ENCODE peak calls at places on chromosomes 6 and 20, in nine cellular contexts. E, H, I, S, X, M, Y, Q and V are unnamed samples.

GRCh38 chr20:17570347-17571152 is 675 bp downstream of the DSTN start:
- DNase-seq in I (peak; percentile 78), H (peak; percentile 49), Q (peak; percentile 46), E (peak; percentile 37), M (peak; percentile 34), Y (peak; percentile 47), X (peak; percentile 60), S (peak; percentile 52), V (peak; percentile 52)

GRCh38 chr20:25867776-25868649 is 171.4 kb upstream of the ZNF337 start:
- DNase-seq in Y (peak; percentile 83), M (peak; percentile 50), H (peak; percentile 50), I (peak; percentile 88), Q (peak; percentile 64), X (peak; percentile 79), S (peak; percentile 76), E (peak; percentile 40), V (peak; percentile 63)

GRCh38 chr6:28336284-28337024 is 506 bp upstream of the ZSCAN31 start:
- DNase-seq in Q (peak; percentile 17), I (no peak), E (peak; percentile 53), X (peak; percentile 65), M (peak; percentile 37), H (peak; percentile 72), S (peak; percentile 26), Y (peak; percentile 62), V (peak; percentile 52)

GRCh38 chr6:37940074-37940847 is 120.7 kb downstream of the ZFAND3 start:
- DNase-seq in E (no peak), S (peak; percentile 90), H (peak; percentile 60), I (no peak), Q (peak; percentile 43), Y (peak; percentile 66), X (peak; percentile 80), M (no peak), V (peak; percentile 65)

GRCh38 chr6:140052757-140053729 is 678.6 kb upstream of the CITED2 start:
- DNase-seq in H (peak; percentile 46), Y (no peak), M (peak; percentile 52), E (no peak), X (peak; percentile 68), I (peak; percentile 49), Q (peak; percentile 81), S (peak; percentile 76), V (peak; percentile 61)

GRCh38 chr6:138155443-138155842 is 6.3 kb upstream of the ARFGEF3 start:
- DNase-seq in S (no peak), X (no peak), Y (no peak), E (no peak), I (no peak), M (no peak), Q (no peak), H (no peak), V (no peak)

GRCh38 chr6:81766482-81767069 is 14.1 kb upstream of the TENT5A start:
- DNase-seq in M (peak; percentile 58), I (no peak), X (peak; percentile 97), Y (no peak), H (peak; percentile 97), Q (peak; percentile 88), S (peak; percentile 97), E (no peak), V (peak; percentile 98)

GRCh38 chr6:11490996-11491395 is 46.6 kb upstream of the TMEM170B start:
- DNase-seq in Y (no peak), Q (no peak), M (no peak), X (no peak), I (no peak), S (no peak), H (no peak), E (no peak), V (no peak)

GRCh38 chr6:20034408-20034769 is 177.9 kb downstream of the MBOAT1 start:
- DNase-seq in M (no peak), I (no peak), H (no peak), Q (no peak), X (no peak), E (no peak), S (no peak), Y (no peak), V (no peak)

GRCh38 chr6:55260181-55260580 is 67.1 kb upstream of the GFRAL start:
- DNase-seq in S (no peak), H (no peak), M (no peak), Q (no peak), Y (no peak), E (no peak), I (peak; percentile 51), X (no peak), V (no peak)

GRCh38 chr6:18155864-18156396 is 708 bp downstream of the KDM1B start:
- DNase-seq in E (peak; percentile 76), H (peak; percentile 50), S (peak; percentile 52), X (peak; percentile 22), M (peak; percentile 97), Y (peak; percentile 51), Q (peak; percentile 18), I (peak; percentile 93), V (peak; percentile 39)

GRCh38 chr6:137126875-137127485 is 46.5 kb downstream of the IL22RA2 start:
- DNase-seq in X (no peak), M (no peak), Y (no peak), Q (no peak), H (no peak), E (no peak), S (no peak), I (no peak), V (no peak)

GRCh38 chr6:33797635-33798342 is 6.0 kb downstream of the MLN start:
- DNase-seq in E (no peak), X (no peak), I (no peak), Y (no peak), Q (no peak), S (no peak), M (no peak), H (no peak), V (no peak)

GRCh38 chr6:33798343-33798848 is 5.4 kb downstream of the MLN start:
- DNase-seq in Q (no peak), M (no peak), H (no peak), E (no peak), X (no peak), S (no peak), Y (no peak), I (no peak), V (no peak)

GRCh38 chr6:33792990-33793389 is 4.1 kb upstream of the LEMD2 start:
- DNase-seq in I (no peak), E (no peak), Y (no peak), M (no peak), Q (no peak), S (no peak), H (no peak), X (no peak), V (no peak)

GRCh38 chr6:33790910-33791309 is 2.0 kb upstream of the LEMD2 start:
- DNase-seq in M (no peak), Q (no peak), I (no peak), X (no peak), E (no peak), S (no peak), H (no peak), Y (no peak), V (no peak)

DNA sequence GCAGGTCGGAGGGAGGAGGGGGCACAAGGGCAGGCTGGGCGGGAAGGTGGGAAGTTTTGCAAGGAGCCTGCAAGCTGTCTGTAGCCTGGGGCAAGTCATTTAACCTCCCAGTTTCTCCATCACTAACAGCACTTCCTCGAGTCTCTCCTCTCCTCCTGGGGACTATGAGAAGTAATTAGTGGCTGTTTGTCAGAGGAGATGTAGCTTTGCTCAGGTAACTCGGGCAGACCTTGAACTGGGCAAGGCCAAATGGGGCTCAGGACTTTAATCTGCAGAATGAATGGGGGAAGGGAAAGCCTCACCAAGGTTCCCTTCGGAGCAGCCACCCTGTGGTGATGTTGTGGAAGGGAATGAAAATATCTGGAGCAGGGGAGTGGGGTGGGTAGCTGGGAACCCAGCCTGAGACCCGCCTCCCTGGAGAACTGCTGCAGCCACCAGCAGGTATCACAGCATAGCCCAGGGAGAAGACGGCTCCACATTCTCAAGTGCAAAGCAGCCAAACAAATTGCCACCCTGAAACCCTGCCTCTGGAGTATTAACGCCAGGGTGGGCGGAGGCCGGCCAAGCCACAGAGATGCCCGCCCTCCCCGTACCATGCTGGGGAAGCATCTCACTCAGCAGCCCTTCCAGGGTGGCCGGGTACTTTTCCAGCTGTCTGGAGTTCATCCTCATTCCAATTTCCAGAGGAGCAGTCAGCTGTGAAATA is 6.1 kb upstream of the LEMD2 start:
- DNase-seq in I (peak; percentile 70), Y (no peak), M (no peak), Q (no peak), X (no peak), S (no peak), H (no peak), E (no peak), V (peak; percentile 18)
- TF ChIP-seq CTCF in I (peak; percentile 21), Y (no peak), M (no peak), Q (peak; percentile 7), X (no peak), S (peak; percentile 20), H (no peak), E (no peak), V (peak; percentile 8)

DNA sequence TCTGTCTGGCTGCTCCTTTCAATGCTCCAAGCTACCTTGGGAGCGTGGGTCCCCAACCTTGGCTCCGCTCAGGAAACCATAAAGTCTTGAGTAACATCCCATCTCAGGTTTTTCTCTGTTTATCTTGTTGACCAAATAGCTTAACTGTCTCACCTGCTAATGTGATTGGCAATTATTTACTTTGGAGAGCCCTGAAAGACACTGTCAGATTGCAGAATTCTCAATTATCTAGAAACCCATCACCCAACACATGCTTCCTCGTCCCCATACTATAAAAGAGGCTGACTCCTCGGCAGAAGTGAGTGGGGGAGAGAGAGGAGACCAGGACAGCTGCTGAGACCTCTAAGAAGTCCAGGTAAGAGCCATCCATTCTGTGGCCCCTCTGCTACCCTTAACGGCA is at the start of gene BPIFA1:
- DNase-seq in E (no peak), S (no peak), I (no peak), X (no peak), H (no peak), Y (no peak), M (no peak), Q (no peak), V (no peak)
- H3K4me3 ChIP-seq in E (no peak within 1 kb of the TSS), S (no peak within 1 kb of the TSS), I (no peak within 1 kb of the TSS), X (no peak within 1 kb of the TSS), H (no peak within 1 kb of the TSS), Y (no peak within 1 kb of the TSS), M (no peak within 1 kb of the TSS), Q (no peak within 1 kb of the TSS), V (no peak within 1 kb of the TSS)

GRCh38 chr6:13296536-13296997 is 31.8 kb downstream of the TBC1D7 start:
- DNase-seq in Q (no peak), H (no peak), S (no peak), X (no peak), M (no peak), I (peak; percentile 55), Y (no peak), E (no peak), V (no peak)
- TF ChIP-seq CTCF in Q (no peak), H (no peak), S (no peak), X (no peak), M (no peak), I (peak; percentile 34), Y (no peak), E (no peak), V (no peak)

DNA sequence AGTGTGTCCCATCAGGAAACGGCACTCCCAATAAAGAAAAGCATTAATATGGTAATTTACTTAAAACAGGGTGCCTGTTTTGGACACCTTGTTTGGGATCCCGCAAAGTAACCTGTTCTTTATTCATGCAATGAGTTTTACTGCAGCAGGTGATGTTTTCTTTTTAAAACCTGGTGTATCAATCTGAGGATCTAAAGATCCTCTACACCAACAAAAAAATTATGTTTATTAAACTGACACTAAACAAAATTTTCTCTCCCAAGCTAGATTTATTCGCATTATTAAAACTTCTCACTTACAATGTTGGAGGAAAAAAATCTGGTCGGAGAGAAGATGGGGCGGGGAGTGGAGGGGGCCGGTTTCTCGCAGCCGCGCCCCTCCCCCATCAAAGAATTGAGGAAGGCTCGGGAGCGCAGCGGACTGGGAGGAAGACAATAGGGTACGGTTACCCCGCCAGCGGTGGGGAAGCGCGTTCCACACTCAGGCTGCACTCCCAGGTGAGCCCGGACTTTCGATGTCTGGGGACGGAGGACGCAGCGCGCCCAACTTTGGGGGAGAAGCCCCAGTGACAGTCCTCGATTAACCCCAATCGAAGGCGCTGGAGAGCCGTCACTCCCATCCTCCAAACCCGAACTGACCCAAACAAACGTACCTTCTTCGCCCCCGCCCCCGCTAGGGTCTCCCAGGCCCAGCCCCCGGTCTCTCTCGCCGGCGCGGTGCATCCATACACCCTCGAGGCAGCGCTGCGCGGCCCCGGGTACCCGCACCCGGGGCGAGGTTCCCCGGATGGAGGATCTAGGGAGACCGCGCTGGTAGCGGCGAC is 1.3 kb downstream of the CD24 start:
- DNase-seq in Y (no peak), M (peak; percentile 27), S (no peak), X (no peak), Q (no peak), E (no peak), I (peak; percentile 64), H (peak; percentile 6), V (no peak)
- H3K4me3 ChIP-seq in Y (no peak overlapping the region), M (peak overlapping the region; percentile 98), S (no peak overlapping the region), X (peak overlapping the region; percentile 7), Q (peak overlapping the region; percentile 37), E (no peak overlapping the region), I (peak overlapping the region; percentile 93), H (no peak overlapping the region), V (no peak overlapping the region)